ENCODE peak calls at places on chromosome 1, in six cellular contexts. W is psoas muscle, O is ovary, G is heart right ventricle, L is upper lobe of right lung, M is fibroblast of lung. Y is an unnamed sample.

GRCh38 chr1:63721531-63722189 is 52.2 kb upstream of the ROR1 start:
- DNase-seq in W (no peak), O (no peak), G (peak; percentile 37), L (no peak), M (no peak), Y (peak; percentile 33)

GRCh38 chr1:2405588-2406295 is 6.6 kb downstream of the PEX10 start:
- DNase-seq in W (no peak), O (no peak), G (no peak), L (no peak), M (no peak), Y (no peak)

GRCh38 chr1:83692524-83693336 is 306.2 kb downstream of the TTLL7 start:
- DNase-seq in W (no peak), O (no peak), G (peak; percentile 4), L (no peak), M (peak; percentile 19), Y (peak; percentile 43)

GRCh38 chr1:162230096-162230495 is 146.6 kb downstream of the SPATA46 start:
- DNase-seq in W (no peak), O (no peak), G (peak; percentile 18), L (no peak), M (peak; percentile 11), Y (peak; percentile 37)

GRCh38 chr1:17207966-17208418 is 3.1 kb downstream of the PADI1 start:
- DNase-seq in W (peak; percentile 23), O (no peak), G (no peak), L (no peak), M (peak; percentile 35), Y (peak; percentile 93)

GRCh38 chr1:154778280-154778679 is 91.8 kb downstream of the KCNN3 start:
- DNase-seq in W (no peak), O (no peak), G (no peak), L (no peak), M (no peak), Y (no peak)

GRCh38 chr1:35005711-35006110 is 20.6 kb upstream of the TMEM35B start:
- DNase-seq in W (no peak), O (no peak), G (no peak), L (no peak), M (no peak), Y (no peak)

GRCh38 chr1:80498673-80499072 is 1302.1 kb upstream of the ADGRL2 start:
- DNase-seq in W (no peak), O (no peak), G (no peak), L (no peak), M (peak; percentile 89), Y (no peak)

GRCh38 chr1:20711285-20712209 is 6.3 kb downstream of the KIF17 start:
- DNase-seq in W (no peak), O (no peak), G (no peak), L (no peak), M (no peak), Y (no peak)

GRCh38 chr1:228379165-228379460 is 27.5 kb downstream of the TRIM11 start:
- DNase-seq in W (peak; percentile 68), O (peak; percentile 50), G (no peak), L (peak; percentile 73), M (no peak), Y (peak; percentile 11)

GRCh38 chr1:39833121-39833520 is 44.5 kb upstream of the BMP8B start:
- DNase-seq in W (no peak), O (no peak), G (no peak), L (no peak), M (no peak), Y (no peak)

GRCh38 chr1:106975944-106976343 is 80.5 kb upstream of the PRMT6 start:
- DNase-seq in W (no peak), O (no peak), G (no peak), L (no peak), M (peak; percentile 11), Y (no peak)
- TF ChIP-seq CTCF in W (no peak), O (no peak), G (no peak), L (no peak), M (no peak), Y (no peak)

GRCh38 chr1:38699330-38700076 is 160.1 kb downstream of the RRAGC start:
- DNase-seq in W (no peak), O (no peak), G (no peak), L (no peak), M (no peak), Y (no peak)
- H3K27me3 ChIP-seq in W (no peaks in the 10 kb centered on the region), O (no peaks in the 10 kb centered on the region), G (no peaks in the 10 kb centered on the region), L (no peaks in the 10 kb centered on the region), M (no peaks in the 10 kb centered on the region), Y (no peaks in the 10 kb centered on the region)

DNA sequence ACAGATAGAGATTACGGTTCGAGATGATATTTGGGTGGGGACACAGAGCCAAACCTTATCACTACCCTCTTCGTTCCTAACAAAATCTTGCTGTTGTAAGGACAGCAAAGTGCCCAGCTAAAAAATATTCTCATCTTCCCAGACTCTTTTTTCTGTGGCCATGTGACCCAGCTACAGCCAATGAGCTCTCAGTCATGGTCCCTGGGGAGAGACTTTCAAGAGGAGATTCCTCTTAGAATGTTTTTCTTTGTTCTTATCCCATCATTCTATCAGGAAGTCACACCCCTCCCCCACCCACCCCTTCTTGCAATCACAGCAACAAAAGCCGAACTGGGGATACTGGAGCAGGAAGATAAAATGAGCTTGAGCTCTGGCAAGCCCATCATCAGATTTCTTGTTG is 247.1 kb downstream of the CHRM3 start:
- DNase-seq in W (no peak), O (no peak), G (no peak), L (no peak), M (no peak), Y (no peak)
- H3K4me3 ChIP-seq in W (no peak overlapping the region), O (no peak overlapping the region), G (no peak overlapping the region), L (no peak overlapping the region), M (no peak overlapping the region), Y (no peak overlapping the region)

GRCh38 chr1:204643503-204643902 is 42.0 kb downstream of the LRRN2 start:
- DNase-seq in W (no peak), O (no peak), G (no peak), L (no peak), M (no peak), Y (no peak)
- TF ChIP-seq CTCF in W (no peak), O (no peak), G (no peak), L (no peak), M (no peak), Y (no peak)

GRCh38 chr1:202710070-202711025 is at the start of gene SYT2:
- DNase-seq in W (peak; percentile 50), O (peak; percentile 83), G (no peak), L (no peak), M (peak; percentile 17), Y (no peak)
- H3K27me3 ChIP-seq in W (no peaks in the 10 kb centered on the region), O (no peaks in the 10 kb centered on the region), G (peaks cover 98% of the 10 kb centered on the region), L (peaks cover 73% of the 10 kb centered on the region), M (peaks cover 75% of the 10 kb centered on the region), Y (peaks cover 41% of the 10 kb centered on the region)

DNA sequence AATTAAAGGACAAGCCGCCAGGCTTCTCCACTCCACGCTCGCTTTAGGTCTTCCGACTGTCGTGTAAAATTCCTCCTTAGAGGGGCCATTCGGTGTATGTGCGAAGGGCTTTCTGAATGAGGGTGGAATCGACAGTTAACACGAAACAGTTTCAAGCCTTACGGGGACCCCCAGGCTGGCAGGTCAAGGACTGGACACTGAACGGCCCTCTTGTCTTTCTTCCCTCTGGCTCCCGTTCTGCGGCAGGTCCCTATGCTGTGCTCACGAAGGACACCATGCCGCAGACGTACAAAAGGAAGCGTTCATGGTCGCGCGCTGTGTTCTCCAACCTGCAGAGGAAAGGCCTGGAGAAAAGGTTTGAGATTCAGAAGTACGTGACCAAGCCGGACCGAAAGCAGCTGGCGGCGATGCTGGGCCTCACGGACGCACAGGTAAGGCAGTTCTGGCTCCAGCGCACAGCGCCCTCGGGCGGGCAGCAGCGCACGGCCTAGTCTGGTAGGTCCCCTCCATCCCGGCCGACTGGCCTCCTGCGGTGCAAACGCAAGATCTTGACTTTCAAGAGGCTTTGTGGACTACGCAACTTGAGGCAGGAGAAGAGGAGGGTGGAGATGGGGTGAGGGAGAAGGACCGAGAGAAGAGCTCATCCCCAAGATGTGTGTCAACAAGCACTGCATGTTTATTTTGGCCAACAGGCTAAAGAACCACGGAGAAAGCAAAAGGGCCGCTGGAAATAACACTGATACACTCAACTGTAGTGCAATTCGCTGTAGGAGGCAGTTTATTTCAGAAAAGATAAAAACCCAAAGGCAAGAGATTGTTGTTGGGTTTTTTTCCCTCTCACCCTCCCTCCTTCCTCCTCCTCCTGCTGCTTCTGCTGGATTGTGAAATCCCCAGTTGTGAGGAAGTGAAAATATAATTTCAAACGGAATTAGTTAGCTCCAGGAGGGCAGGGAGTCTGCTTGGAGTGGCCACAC is 3.0 kb downstream of the HLX start:
- DNase-seq in W (peak; percentile 70), O (no peak), G (no peak), L (no peak), M (peak; percentile 82), Y (no peak)
- H3K4me3 ChIP-seq in W (peak overlapping the region; percentile 100), O (no peak overlapping the region), G (peak overlapping the region; percentile 79), L (peak overlapping the region; percentile 70), M (peak overlapping the region; percentile 95), Y (no peak overlapping the region)

GRCh38 chr1:53291574-53291973 is 36.3 kb downstream of the LRP8 start:
- DNase-seq in W (no peak), O (no peak), G (no peak), L (no peak), M (no peak), Y (no peak)
- TF ChIP-seq CTCF in W (no peak), O (no peak), G (no peak), L (no peak), M (no peak), Y (no peak)

DNA sequence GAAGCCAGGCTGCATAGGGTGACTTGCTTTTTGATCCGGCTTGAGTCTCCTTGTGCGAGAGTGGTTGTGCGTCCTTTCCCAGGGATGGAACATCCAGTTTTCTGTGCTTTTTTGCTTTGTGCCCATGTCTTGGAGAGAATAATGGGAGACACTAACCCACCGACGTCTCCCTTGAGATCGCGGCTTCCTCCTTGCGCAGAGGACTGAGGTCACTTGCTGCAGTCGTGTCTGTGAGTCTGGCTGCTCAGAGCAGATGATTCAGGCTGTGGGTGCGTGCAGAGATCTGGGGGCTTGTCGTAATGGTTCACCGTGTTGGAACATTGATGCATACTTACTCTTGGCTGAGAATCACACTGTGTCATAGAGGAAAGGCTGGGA is 164.5 kb upstream of the CACNA1E start:
- DNase-seq in W (no peak), O (no peak), G (no peak), L (no peak), M (no peak), Y (peak; percentile 81)
- H3K27me3 ChIP-seq in W (peaks cover 7% of the 10 kb centered on the region), O (no peaks in the 10 kb centered on the region), G (peaks cover 69% of the 10 kb centered on the region), L (peaks cover 62% of the 10 kb centered on the region), M (peaks cover 29% of the 10 kb centered on the region), Y (peaks cover 47% of the 10 kb centered on the region)

GRCh38 chr1:59592924-59593323 is 221.8 kb upstream of the HOOK1 start:
- DNase-seq in W (no peak), O (no peak), G (no peak), L (no peak), M (no peak), Y (no peak)
- H3K4me3 ChIP-seq in W (no peak overlapping the region), O (no peak overlapping the region), G (no peak overlapping the region), L (no peak overlapping the region), M (no peak overlapping the region), Y (no peak overlapping the region)